ENCODE peak calls at places on chromosomes 11 and 22, in seven cellular contexts. F, L, C, P, R, Q and B are unnamed samples.

GRCh38 chr11:125128450-125128849 is 17.0 kb upstream of the TMEM218 start:
- DNase-seq in L (no peak), R (no peak), Q (no peak), C (no peak), F (peak; percentile 93), P (no peak), B (no peak)

GRCh38 chr22:24871611-24872205 is 65.7 kb downstream of the SGSM1 start:
- DNase-seq in Q (no peak), L (no peak), P (no peak), F (no peak), C (no peak), R (no peak), B (no peak)

GRCh38 chr11:45927332-45927683 is 4.9 kb downstream of the LARGE2 start:
- DNase-seq in C (no peak), L (no peak), R (no peak), P (no peak), F (no peak), Q (no peak), B (no peak)

GRCh38 chr22:37633693-37634504 is 5.6 kb upstream of the SH3BP1 start:
- DNase-seq in R (peak; percentile 91), L (peak; percentile 84), Q (peak; percentile 94), C (peak; percentile 89), P (peak; percentile 88), F (peak; percentile 92), B (peak; percentile 96)

GRCh38 chr22:37802310-37803194 is 5.2 kb upstream of the GCAT start:
- DNase-seq in F (peak; percentile 39), R (peak; percentile 92), Q (peak; percentile 78), C (peak; percentile 75), P (no peak), L (peak; percentile 55), B (no peak)

GRCh38 chr11:93059074-93059957 is 89.9 kb downstream of the MTNR1B start:
- DNase-seq in C (no peak), F (peak; percentile 90), L (no peak), Q (no peak), R (no peak), P (no peak), B (no peak)

GRCh38 chr11:82829101-82829500 is 71.1 kb downstream of the PRCP start:
- DNase-seq in P (no peak), F (no peak), C (no peak), R (no peak), L (no peak), Q (no peak), B (no peak)

GRCh38 chr11:2989551-2989950 is 2.6 kb downstream of the NAP1L4 start:
- DNase-seq in P (no peak), R (no peak), Q (no peak), L (no peak), F (no peak), C (no peak), B (no peak)

DNA sequence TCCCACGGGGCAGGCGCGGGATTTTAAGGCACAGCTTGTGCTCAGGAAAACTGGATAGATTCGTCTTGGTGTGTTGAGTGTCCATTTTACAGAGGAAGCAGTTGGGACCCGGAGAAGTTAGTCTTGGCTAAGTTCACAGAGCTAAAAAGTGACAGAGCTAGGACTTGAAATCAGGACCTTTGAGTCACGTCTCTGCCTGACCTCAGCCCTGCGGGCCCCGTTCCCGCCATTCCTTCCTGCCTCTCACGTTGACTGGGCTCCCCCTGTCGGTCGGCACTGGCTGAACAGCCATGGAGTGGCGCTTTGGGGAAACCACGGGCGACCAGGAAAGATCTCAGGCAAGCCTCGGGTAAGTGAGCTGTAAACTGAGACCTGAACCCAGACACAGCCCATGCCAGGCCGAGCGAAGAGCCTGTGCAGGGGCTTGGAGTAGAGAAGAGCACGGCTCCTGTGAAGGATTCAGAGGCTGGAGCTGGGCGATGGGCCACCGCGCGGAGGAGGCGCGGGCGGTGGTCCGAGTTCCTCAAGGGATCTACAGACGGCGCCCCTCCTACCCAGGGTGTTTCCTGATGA is 54.1 kb downstream of the WNT11 start:
- DNase-seq in C (peak; percentile 91), P (peak; percentile 96), Q (peak; percentile 93), F (peak; percentile 65), L (peak; percentile 93), R (no peak), B (no peak)
- H3K4me3 ChIP-seq in C (peak overlapping the region; percentile 44), P (peak overlapping the region; percentile 15), Q (peak overlapping the region; percentile 52), F (no peak overlapping the region), L (peak overlapping the region; percentile 31), R (no peak overlapping the region), B (peak overlapping the region; percentile 34)

GRCh38 chr22:41000040-41000565 is 48.9 kb downstream of the RBX1 start:
- DNase-seq in Q (no peak), R (no peak), P (no peak), F (no peak), C (no peak), L (no peak), B (no peak)
- TF ChIP-seq CTCF in Q (no peak), R (no peak), P (no peak), F (no peak), C (no peak), L (no peak), B (no peak)

GRCh38 chr11:64849600-64850356 is 5.3 kb upstream of the CDC42BPG start:
- DNase-seq in Q (peak; percentile 80), P (no peak), R (no peak), F (no peak), L (no peak), C (no peak), B (no peak)
- H3K27ac ChIP-seq in Q (peak overlapping the region; percentile 53), P (peak overlapping the region; percentile 70), R (no peak overlapping the region), F (peak overlapping the region; percentile 4), L (peak overlapping the region; percentile 48), C (peak overlapping the region; percentile 34), B (peak overlapping the region; percentile 21)

DNA sequence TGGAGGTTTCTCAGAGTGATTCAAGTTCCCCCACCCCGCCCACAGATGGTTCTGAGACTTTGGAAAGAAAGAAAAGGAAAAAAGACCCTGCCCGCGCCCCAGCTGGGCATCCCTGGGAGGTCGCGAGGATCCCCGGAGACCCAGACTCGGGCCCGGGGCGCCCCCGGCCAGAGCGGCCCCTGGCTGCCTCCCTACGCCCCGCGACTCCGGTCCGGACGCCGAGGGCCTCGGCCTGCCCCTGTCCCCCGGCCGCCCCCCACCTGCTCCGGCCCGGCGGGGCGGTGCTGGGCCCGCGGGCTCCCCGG is 2.3 kb upstream of the AIFM3 start:
- DNase-seq in L (no peak), R (no peak), Q (no peak), F (no peak), C (no peak), P (no peak), B (no peak)
- H3K4me3 ChIP-seq in L (peak overlapping the region; percentile 20), R (peak overlapping the region; percentile 46), Q (peak overlapping the region; percentile 30), F (peak overlapping the region; percentile 10), C (peak overlapping the region; percentile 27), P (no peak overlapping the region), B (peak overlapping the region; percentile 44)

GRCh38 chr11:116461789-116462188 is 311.0 kb downstream of the BUD13 start:
- DNase-seq in P (no peak), F (no peak), L (no peak), Q (no peak), R (no peak), C (no peak), B (no peak)
- TF ChIP-seq CTCF in P (no peak), F (no peak), L (no peak), Q (no peak), R (no peak), C (no peak), B (no peak)

DNA sequence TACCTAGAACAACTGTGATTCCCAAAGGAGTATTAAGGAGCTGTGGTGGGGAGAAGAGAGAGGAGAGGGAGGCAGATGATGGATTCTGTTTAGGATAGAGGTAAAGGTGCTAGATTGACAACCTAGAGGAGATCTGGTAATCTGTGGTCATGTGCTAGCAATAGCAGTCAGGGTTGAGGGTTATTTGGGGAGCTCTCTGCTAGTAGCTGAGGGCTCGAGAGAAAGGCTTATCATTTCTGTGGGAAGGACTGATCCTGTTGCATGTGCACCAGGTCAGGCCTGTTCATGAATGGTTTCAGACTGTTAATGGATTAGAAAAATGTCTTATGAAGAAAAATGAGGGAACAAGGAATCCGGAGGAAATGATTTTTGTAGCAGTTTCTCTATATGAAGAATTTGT is 63.2 kb downstream of the MTMR3 start:
- DNase-seq in C (no peak), L (no peak), F (no peak), P (no peak), Q (no peak), R (peak; percentile 13), B (no peak)
- H3K27ac ChIP-seq in C (no peak overlapping the region), L (no peak overlapping the region), F (no peak overlapping the region), P (no peak overlapping the region), Q (no peak overlapping the region), R (no peak overlapping the region), B (no peak overlapping the region)

DNA sequence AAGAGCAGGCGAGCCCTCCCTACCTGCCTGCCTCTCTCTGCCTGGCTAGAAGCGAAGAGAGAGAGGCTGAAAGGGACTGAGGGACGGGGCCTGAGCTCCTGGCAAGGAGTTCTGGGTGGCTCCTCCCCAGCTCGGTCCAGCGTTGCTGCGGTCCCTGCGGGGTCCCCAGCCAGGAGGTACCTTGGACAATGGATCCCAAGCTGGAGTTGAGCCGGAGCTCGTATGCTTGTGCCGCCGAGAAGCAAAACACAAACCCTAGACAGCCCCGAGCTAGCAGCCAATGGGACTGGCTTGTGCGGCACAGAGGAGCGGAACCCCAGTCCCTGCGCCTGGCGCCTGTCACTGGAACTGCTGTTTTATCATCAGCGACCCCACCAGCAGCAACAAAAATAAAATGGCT is 18.3 kb downstream of the SLC25A18 start:
- DNase-seq in P (no peak), L (no peak), C (no peak), Q (no peak), F (no peak), R (no peak), B (no peak)
- H3K4me3 ChIP-seq in P (no peak overlapping the region), L (no peak overlapping the region), C (no peak overlapping the region), Q (no peak overlapping the region), F (no peak overlapping the region), R (no peak overlapping the region), B (no peak overlapping the region)

GRCh38 chr11:122700676-122701075 is 45.2 kb downstream of the UBASH3B start:
- DNase-seq in R (no peak), C (no peak), P (no peak), Q (no peak), L (no peak), F (no peak), B (no peak)
- TF ChIP-seq CTCF in R (no peak), C (no peak), P (no peak), Q (no peak), L (no peak), F (no peak), B (no peak)